ENCODE peak calls at places on chromosome 6, in five cellular contexts. G, D, N, F and O are unnamed samples.

GRCh38 chr6:105402090-105402980 is 547 bp downstream of the PREP start:
- DNase-seq in G (no peak), D (peak), N (no peak), F (peak), O (peak)

GRCh38 chr6:16362819-16363589 is 124.6 kb downstream of the GMPR start:
- DNase-seq in G (no peak), D (no peak), N (no peak), F (no peak), O (no peak)

GRCh38 chr6:4155848-4156466 is 20.6 kb upstream of the ECI2 start:
- DNase-seq in G (no peak), D (peak), N (peak), F (peak), O (peak)

GRCh38 chr6:7172605-7173185 is 64.9 kb downstream of the RREB1 start:
- DNase-seq in G (no peak), D (no peak), N (no peak), F (no peak), O (no peak)

GRCh38 chr6:1575213-1576041 is 34.3 kb upstream of the FOXC1 start:
- DNase-seq in G (no peak), D (no peak), N (no peak), F (no peak), O (peak)

GRCh38 chr6:20881365-20881764 is 347.1 kb downstream of the CDKAL1 start:
- DNase-seq in G (no peak), D (no peak), N (no peak), F (no peak), O (no peak)

GRCh38 chr6:10558575-10558974 is 37.4 kb downstream of the GCNT2 start:
- DNase-seq in G (no peak), D (no peak), N (no peak), F (peak), O (no peak)

GRCh38 chr6:26576407-26576843 is 20.3 kb upstream of the ABT1 start:
- DNase-seq in G (no peak), D (no peak), N (no peak), F (no peak), O (no peak)

GRCh38 chr6:108560463-108561308 is at the start of gene FOXO3:
- DNase-seq in G (no peak), D (peak), N (peak), F (peak), O (peak)

GRCh38 chr6:47922391-47922790 is 140.6 kb downstream of the OPN5 start:
- DNase-seq in G (no peak), D (no peak), N (no peak), F (no peak), O (no peak)

GRCh38 chr6:138290563-138290962 is 72.3 kb upstream of the PBOV1 start:
- DNase-seq in G (no peak), D (no peak), N (no peak), F (no peak), O (no peak)

GRCh38 chr6:39044181-39044580 is 4.4 kb upstream of the GLP1R start:
- DNase-seq in G (no peak), D (peak), N (peak), F (no peak), O (no peak)

GRCh38 chr6:71468841-71469750 is 180.5 kb downstream of the OGFRL1 start:
- DNase-seq in G (peak), D (peak), N (peak), F (no peak), O (no peak)

GRCh38 chr6:163944897-163945296 is 530.4 kb downstream of the QKI start:
- DNase-seq in G (no peak), D (no peak), N (no peak), F (no peak), O (no peak)

GRCh38 chr6:163940705-163941470 is 526.4 kb downstream of the QKI start:
- DNase-seq in G (no peak), D (no peak), N (no peak), F (no peak), O (no peak)

GRCh38 chr6:163943647-163944395 is 529.3 kb downstream of the QKI start:
- DNase-seq in G (no peak), D (no peak), N (no peak), F (no peak), O (no peak)

GRCh38 chr6:163941471-163941980 is 527.0 kb downstream of the QKI start:
- DNase-seq in G (no peak), D (no peak), N (no peak), F (no peak), O (no peak)

GRCh38 chr6:163942790-163943189 is 528.3 kb downstream of the QKI start:
- DNase-seq in G (no peak), D (no peak), N (no peak), F (no peak), O (no peak)
- TF ChIP-seq CTCF in G (no peak), D (no peak), N (no peak), F (no peak), O (no peak)

GRCh38 chr6:122399055-122399347 is 451 bp upstream of the HSF2 start:
- DNase-seq in G (no peak), D (no peak), N (no peak), F (no peak), O (no peak)
- H3K4me3 ChIP-seq in G (no peak), D (peak), N (no peak), F (peak), O (peak)

GRCh38 chr6:149433405-149433804 is 33.3 kb downstream of the SUMO4 start:
- DNase-seq in G (no peak), D (no peak), N (no peak), F (no peak), O (no peak)

GRCh38 chr6:149431905-149432775 is 32.1 kb downstream of the SUMO4 start:
- DNase-seq in G (peak), D (peak), N (peak), F (peak), O (peak)

GRCh38 chr6:149425754-149426153 is 25.7 kb downstream of the SUMO4 start:
- DNase-seq in G (no peak), D (no peak), N (no peak), F (no peak), O (no peak)

GRCh38 chr6:149428606-149429005 is 28.5 kb downstream of the SUMO4 start:
- DNase-seq in G (no peak), D (no peak), N (no peak), F (no peak), O (no peak)

DNA sequence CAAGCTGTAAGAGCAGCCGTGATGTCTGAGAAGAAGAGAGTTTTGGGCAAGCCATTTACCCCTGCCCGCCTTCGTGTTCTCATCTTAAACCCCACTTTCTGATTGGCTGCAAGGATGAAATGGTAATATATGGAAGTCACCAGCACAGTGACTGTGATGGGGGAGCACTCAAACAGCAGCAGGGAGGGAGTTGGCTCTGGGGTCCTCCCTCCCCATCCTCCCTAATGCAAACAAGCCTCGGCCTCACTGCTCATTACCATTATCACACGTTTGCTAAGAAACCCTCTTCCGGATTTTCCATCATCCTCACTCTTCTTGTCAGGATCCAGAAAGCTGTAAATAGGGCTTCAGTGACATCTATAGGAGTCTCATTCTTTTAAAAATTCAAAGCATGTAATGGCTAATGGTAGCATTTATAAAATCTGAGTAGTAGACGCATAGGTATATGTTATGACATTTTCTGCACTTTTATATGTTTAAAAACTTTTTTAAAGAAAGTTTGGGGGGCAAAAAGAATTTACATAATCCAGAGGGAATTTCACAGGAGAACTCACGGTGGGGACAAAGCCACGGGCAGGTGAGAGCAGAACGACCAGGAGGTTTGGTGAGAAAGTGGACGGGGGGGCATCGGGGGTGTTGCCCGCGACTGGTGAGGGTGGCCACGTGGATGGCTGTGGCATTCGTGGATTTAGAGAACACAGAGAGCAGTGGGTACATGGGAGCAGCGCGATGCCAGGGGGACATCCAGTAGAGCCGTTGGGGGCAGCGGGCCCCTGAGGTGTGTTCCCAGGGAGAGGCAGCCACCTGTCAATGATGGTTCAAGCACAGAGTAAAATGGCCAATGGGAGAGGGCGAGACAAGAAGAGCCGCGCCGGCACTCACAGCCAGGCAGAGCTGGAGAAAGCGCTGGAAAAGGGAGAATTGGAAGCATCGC is 29.6 kb downstream of the SUMO4 start:
- DNase-seq in G (no peak), D (no peak), N (no peak), F (no peak), O (no peak)
- TF ChIP-seq CTCF in G (no peak), D (no peak), N (no peak), F (no peak), O (no peak)

GRCh38 chr6:169144356-169144755 is 109.3 kb downstream of the THBS2 start:
- DNase-seq in G (no peak), D (no peak), N (no peak), F (no peak), O (no peak)

GRCh38 chr6:169141706-169142705 is 111.6 kb downstream of the THBS2 start:
- DNase-seq in G (no peak), D (no peak), N (no peak), F (peak), O (no peak)

GRCh38 chr6:169140986-169141495 is 112.6 kb downstream of the THBS2 start:
- DNase-seq in G (no peak), D (no peak), N (no peak), F (no peak), O (no peak)

GRCh38 chr6:169139179-169139971 is 114.3 kb downstream of the THBS2 start:
- DNase-seq in G (no peak), D (no peak), N (no peak), F (no peak), O (no peak)
- H3K4me3 ChIP-seq in G (no peak), D (no peak), N (no peak), F (no peak), O (no peak)